ENCODE peak calls at places on chromosomes 5 and 9, in ten cellular contexts. K is Peyer's patch, D is HepG2, I is left lung, R is kidney, V is mesendoderm, X is trophoblast cell, T is neuronal stem cell, W is IMR-90, E is SK-N-SH. Z is an unnamed sample. For H3K4me1, the result is how much of the 10 kb centered on the place peaks cover.

GRCh38 chr9:111992523-111992922 is 95.9 kb downstream of the UGCG start:
- DNase-seq in V (peak), E (no peak), T (no peak), R (no peak), I (no peak), X (peak), K (no peak), D (no peak), W (peak), Z (no peak)

GRCh38 chr5:37792976-37793328 is 46.9 kb downstream of the GDNF start:
- DNase-seq in D (no peak), K (no peak), W (peak), T (no peak), R (no peak), I (no peak), X (peak), V (no peak), E (no peak), Z (peak)

GRCh38 chr5:135446615-135447014 is 533 bp downstream of the DCANP1 start:
- DNase-seq in E (no peak), I (no peak), D (no peak), W (no peak), T (no peak), R (no peak), V (no peak), K (no peak), X (no peak), Z (no peak)

GRCh38 chr5:68251386-68251785 is 35.8 kb downstream of the PIK3R1 start:
- DNase-seq in I (peak), D (no peak), V (peak), W (peak), K (no peak), E (no peak), T (no peak), R (no peak), X (no peak), Z (no peak)

GRCh38 chr9:132798817-132799790 is 79.0 kb downstream of the AK8 start:
- DNase-seq in V (no peak), D (peak), E (peak), T (no peak), X (peak), I (peak), R (peak), K (no peak), W (no peak), Z (peak)

GRCh38 chr9:72807765-72808445 is 144.9 kb downstream of the ALDH1A1 start:
- DNase-seq in K (no peak), V (peak), D (peak), X (peak), R (no peak), I (no peak), W (no peak), T (no peak), E (peak), Z (no peak)

GRCh38 chr5:326109-326508 is 4.6 kb downstream of the AHRR start:
- DNase-seq in X (no peak), R (no peak), K (no peak), D (no peak), W (no peak), E (no peak), T (no peak), V (no peak), I (no peak), Z (no peak)

GRCh38 chr5:176927562-176927961 is 28.4 kb upstream of the HK3 start:
- DNase-seq in R (no peak), X (peak), D (no peak), V (no peak), W (no peak), K (no peak), E (no peak), I (no peak), T (no peak), Z (no peak)

GRCh38 chr9:90167920-90168319 is 474.7 kb downstream of the DIRAS2 start:
- DNase-seq in T (no peak), X (no peak), V (no peak), R (no peak), K (no peak), D (no peak), E (no peak), W (no peak), I (no peak), Z (no peak)

GRCh38 chr5:39755986-39756385 is 331.2 kb upstream of the DAB2 start:
- DNase-seq in I (no peak), D (no peak), R (no peak), X (peak), W (peak), V (peak), T (no peak), K (no peak), E (no peak), Z (no peak)

GRCh38 chr9:97809666-97810344 is 43.2 kb upstream of the FOXE1 start:
- DNase-seq in K (no peak), W (no peak), I (no peak), R (no peak), X (no peak), E (no peak), V (peak), T (no peak), D (no peak), Z (no peak)

GRCh38 chr5:18236386-18236785 is 602.1 kb downstream of the TAF11L14 start:
- DNase-seq in E (no peak), W (no peak), V (peak), I (no peak), T (no peak), X (peak), K (no peak), R (no peak), D (no peak), Z (no peak)

GRCh38 chr5:135977375-135977928 is 22.7 kb upstream of the LECT2 start:
- DNase-seq in T (peak), K (peak), X (peak), D (no peak), R (peak), E (no peak), W (peak), I (peak), V (peak), Z (no peak)

GRCh38 chr5:176809544-176810083 is 745 bp upstream of the UNC5A start:
- DNase-seq in V (peak), T (no peak), I (no peak), D (no peak), W (no peak), X (no peak), K (no peak), E (no peak), R (no peak), Z (no peak)

GRCh38 chr5:4882186-4882585 is 257.9 kb upstream of the ADAMTS16 start:
- DNase-seq in K (no peak), E (no peak), W (no peak), D (no peak), T (no peak), X (no peak), I (no peak), R (no peak), V (no peak), Z (no peak)

GRCh38 chr9:18910435-18910834 is 122.6 kb downstream of the SAXO1 start:
- DNase-seq in T (no peak), X (no peak), V (no peak), R (no peak), W (peak), E (no peak), K (no peak), I (no peak), D (no peak), Z (no peak)

GRCh38 chr9:134315716-134316443 is 10.4 kb upstream of the RXRA start:
- DNase-seq in E (no peak), W (no peak), V (no peak), R (peak), X (no peak), D (no peak), T (no peak), I (peak), K (peak), Z (no peak)

GRCh38 chr5:14810941-14811573 is 60.5 kb downstream of the ANKH start:
- DNase-seq in I (no peak), V (no peak), T (no peak), E (no peak), W (no peak), D (no peak), X (peak), K (no peak), R (no peak), Z (no peak)

GRCh38 chr9:126373241-126373640 is 46.6 kb downstream of the MVB12B start:
- DNase-seq in K (no peak), E (no peak), R (no peak), X (peak), I (no peak), D (peak), T (no peak), V (peak), W (peak), Z (peak)

GRCh38 chr9:88059469-88059868 is 78.8 kb downstream of the SPATA31C2 start:
- DNase-seq in V (no peak), E (no peak), W (no peak), X (peak), T (no peak), D (no peak), I (no peak), K (no peak), R (no peak), Z (no peak)

GRCh38 chr5:29930316-29930715 is 1263.2 kb upstream of the CDH6 start:
- DNase-seq in W (no peak), T (no peak), K (no peak), V (peak), E (no peak), I (no peak), R (no peak), D (no peak), X (no peak), Z (no peak)

GRCh38 chr5:120240716-120241115 is 223.4 kb upstream of the PRR16 start:
- DNase-seq in I (no peak), R (no peak), K (no peak), T (no peak), X (no peak), V (peak), E (no peak), D (no peak), W (peak), Z (no peak)

GRCh38 chr9:32345243-32345642 is 39.2 kb upstream of the ACO1 start:
- DNase-seq in K (no peak), X (peak), T (no peak), I (no peak), W (no peak), E (no peak), R (no peak), D (no peak), V (peak), Z (no peak)

GRCh38 chr5:132267931-132268501 is 10.5 kb downstream of the PDLIM4 start:
- DNase-seq in T (no peak), I (no peak), E (no peak), K (no peak), V (no peak), R (peak), D (peak), W (no peak), X (no peak), Z (peak)

GRCh38 chr5:168947212-168947868 is 353.6 kb downstream of the SLIT3 start:
- DNase-seq in E (peak), V (peak), X (peak), R (peak), K (no peak), I (no peak), D (peak), T (peak), W (peak), Z (peak)

GRCh38 chr5:143659614-143660238 is 152.2 kb upstream of the HMHB1 start:
- DNase-seq in V (peak), E (no peak), I (no peak), R (no peak), K (no peak), W (no peak), T (no peak), D (peak), X (peak), Z (no peak)

GRCh38 chr5:171413153-171413910 is 6.1 kb upstream of the FGF18 start:
- DNase-seq in V (no peak), E (no peak), X (no peak), W (no peak), R (no peak), K (no peak), T (no peak), D (no peak), I (no peak), Z (no peak)

GRCh38 chr9:127170652-127171051 is 48.2 kb upstream of the ANGPTL2 start:
- DNase-seq in X (no peak), D (no peak), R (peak), K (no peak), W (no peak), V (no peak), T (no peak), I (no peak), E (no peak), Z (no peak)

GRCh38 chr9:133995012-133995896 is 3.1 kb upstream of the VAV2 start:
- DNase-seq in R (peak), I (no peak), E (peak), T (no peak), K (peak), V (peak), X (peak), D (peak), W (no peak), Z (peak)

GRCh38 chr5:143826909-143827514 is 15.1 kb downstream of the HMHB1 start:
- DNase-seq in E (no peak), I (no peak), R (no peak), W (peak), V (peak), D (no peak), K (no peak), T (no peak), X (no peak), Z (no peak)

GRCh38 chr9:87007711-87008360 is 60.5 kb upstream of the GAS1 start:
- DNase-seq in T (no peak), R (no peak), E (peak), V (no peak), X (no peak), W (peak), I (no peak), D (no peak), K (no peak), Z (peak)

GRCh38 chr5:107265268-107265667 is 405.5 kb downstream of the EFNA5 start:
- DNase-seq in W (no peak), K (no peak), I (no peak), D (no peak), R (no peak), V (no peak), E (no peak), X (no peak), T (no peak), Z (no peak)

GRCh38 chr5:55847837-55848236 is 3.3 kb upstream of the IL31RA start:
- DNase-seq in T (no peak), K (no peak), R (no peak), W (peak), D (no peak), V (peak), E (no peak), I (no peak), X (peak), Z (no peak)

GRCh38 chr5:132190161-132190817 is 37.4 kb downstream of the P4HA2 start:
- DNase-seq in D (peak), X (peak), I (no peak), E (peak), K (no peak), T (peak), R (no peak), W (peak), V (peak), Z (peak)

GRCh38 chr5:36377192-36377591 is 75.5 kb upstream of the RANBP3L start:
- DNase-seq in T (no peak), V (no peak), I (no peak), R (no peak), W (no peak), D (no peak), K (no peak), E (no peak), X (no peak), Z (no peak)

GRCh38 chr9:137278913-137279711 is 1.6 kb downstream of the TOR4A start:
- DNase-seq in I (no peak), K (no peak), T (no peak), V (no peak), D (no peak), X (no peak), E (peak), R (peak), W (no peak), Z (no peak)

GRCh38 chr5:126015244-126016054 is 407.8 kb upstream of the GRAMD2B start:
- DNase-seq in I (no peak), K (no peak), E (peak), W (peak), D (no peak), R (no peak), X (no peak), V (peak), T (no peak), Z (no peak)

GRCh38 chr5:881551-881935 is 11.1 kb downstream of the BRD9 start:
- DNase-seq in X (no peak), R (peak), K (no peak), V (no peak), E (no peak), W (no peak), T (no peak), D (no peak), I (no peak), Z (no peak)

GRCh38 chr5:117657591-117657990 is 1083.0 kb upstream of the SEMA6A start:
- DNase-seq in W (no peak), V (no peak), D (no peak), R (no peak), X (no peak), K (no peak), I (no peak), E (peak), T (no peak), Z (peak)

GRCh38 chr5:149406203-149406978 is 27.3 kb upstream of the IL17B start:
- DNase-seq in R (peak), X (no peak), T (no peak), I (peak), D (no peak), W (peak), K (no peak), E (peak), V (no peak), Z (no peak)

GRCh38 chr5:149406979-149407306 is 27.9 kb upstream of the IL17B start:
- DNase-seq in X (no peak), E (no peak), K (no peak), R (no peak), T (no peak), V (no peak), I (no peak), W (no peak), D (no peak), Z (no peak)

GRCh38 chr5:149409268-149409948 is 30.3 kb upstream of the IL17B start:
- DNase-seq in K (no peak), E (no peak), X (no peak), V (peak), D (no peak), R (no peak), T (no peak), W (no peak), I (no peak), Z (no peak)

GRCh38 chr5:149408252-149409099 is 29.4 kb upstream of the IL17B start:
- DNase-seq in I (no peak), E (no peak), X (no peak), D (no peak), W (no peak), V (no peak), K (no peak), T (no peak), R (no peak), Z (no peak)

GRCh38 chr5:149407331-149408251 is 28.5 kb upstream of the IL17B start:
- DNase-seq in K (no peak), I (no peak), V (no peak), T (no peak), E (no peak), R (no peak), D (no peak), X (no peak), W (no peak), Z (no peak)
- H3K4me3 ChIP-seq in K (peak), I (peak), V (no peak), T (no peak), E (peak), R (peak), D (peak), X (peak), W (peak), Z (no peak)

GRCh38 chr5:137887831-137888230 is 1.4 kb upstream of the PKD2L2 start:
- DNase-seq in T (no peak), I (no peak), D (no peak), E (no peak), V (no peak), X (no peak), K (no peak), R (no peak), W (no peak), Z (no peak)
- H3K27ac ChIP-seq in T (no peak), I (no peak), D (no peak), E (peak), V (no peak), X (no peak), K (no peak), R (no peak), W (no peak), Z (no peak)

GRCh38 chr5:54524082-54524481 is 6.5 kb downstream of the SNX18 start:
- DNase-seq in K (no peak), W (no peak), E (no peak), X (no peak), R (no peak), T (no peak), D (no peak), V (no peak), I (no peak), Z (no peak)

GRCh38 chr5:54525226-54525625 is 7.7 kb downstream of the SNX18 start:
- DNase-seq in V (no peak), K (no peak), I (no peak), W (no peak), R (no peak), T (no peak), D (no peak), X (no peak), E (no peak), Z (no peak)

GRCh38 chr5:54524704-54525103 is 7.1 kb downstream of the SNX18 start:
- DNase-seq in R (peak), X (no peak), T (no peak), V (no peak), K (peak), D (no peak), I (no peak), E (peak), W (no peak), Z (no peak)

GRCh38 chr5:54526604-54527359 is 9.2 kb downstream of the SNX18 start:
- DNase-seq in I (peak), D (no peak), V (no peak), T (no peak), R (no peak), X (peak), K (no peak), E (no peak), W (no peak), Z (no peak)

DNA sequence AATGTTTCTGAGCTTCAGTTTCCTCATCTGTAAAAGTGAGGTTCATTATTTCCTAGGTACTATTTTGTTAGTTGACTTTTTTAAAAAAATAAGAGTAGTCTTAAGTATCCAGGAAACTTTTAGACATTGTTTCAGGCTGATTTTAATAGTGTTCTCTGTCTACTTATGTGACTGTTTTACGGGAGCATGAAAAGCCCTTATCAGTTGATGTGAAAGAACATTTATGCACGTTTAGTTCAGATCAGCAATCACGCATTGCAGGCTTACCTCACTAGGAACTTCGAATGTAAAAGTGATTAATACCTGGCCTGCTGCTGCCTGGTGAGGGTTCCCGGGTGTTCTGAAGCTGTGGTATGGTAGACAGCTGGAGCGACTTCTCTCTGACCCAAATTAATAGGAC is 8.1 kb downstream of the SNX18 start:
- DNase-seq in E (no peak), V (no peak), W (no peak), R (no peak), D (no peak), T (no peak), I (no peak), K (no peak), X (no peak), Z (no peak)
- H3K4me1 ChIP-seq in E (under half), V (under half), W (under half), R (under half), D (under half), T (under half), I (under half), K (half or more), X (under half), Z (under half)

GRCh38 chr9:110047232-110047954 is 160.6 kb downstream of the C9orf152 start:
- DNase-seq in V (peak), K (no peak), D (no peak), W (no peak), R (no peak), E (no peak), X (no peak), T (no peak), I (no peak), Z (no peak)
- H3K4me3 ChIP-seq in V (no peak), K (peak), D (no peak), W (no peak), R (peak), E (no peak), X (no peak), T (peak), I (peak), Z (no peak)

GRCh38 chr9:124279531-124280175 is 21.9 kb downstream of the NEK6 start:
- DNase-seq in T (no peak), I (no peak), W (no peak), K (peak), X (peak), R (no peak), V (no peak), D (no peak), E (no peak), Z (no peak)
- H3K27ac ChIP-seq in T (no peak), I (peak), W (peak), K (peak), X (peak), R (peak), V (no peak), D (no peak), E (peak), Z (no peak)

Z was measured in SJCRH30.